ENCODE peak calls at places on chromosome 18, in five cellular contexts. E is neuronal stem cell, A is mesenchymal stem cell, T is H1, I is trophoblast cell. W is an unnamed sample.

GRCh38 chr18:3671181-3671580 is 221.2 kb downstream of the TGIF1 start:
- DNase-seq in E (no peak), A (peak; percentile 30), T (no peak), I (no peak), W (no peak)

GRCh38 chr18:23675236-23675635 is 12.5 kb upstream of the ANKRD29 start:
- DNase-seq in E (no peak), A (no peak), T (no peak), I (no peak), W (no peak)

GRCh38 chr18:12423820-12424219 is 16.1 kb downstream of the PRELID3A start:
- DNase-seq in E (no peak), A (no peak), T (no peak), I (no peak), W (no peak)

GRCh38 chr18:77177009-77177408 is 44.4 kb upstream of the MBP start:
- DNase-seq in E (no peak), A (peak; percentile 14), T (no peak), I (no peak), W (no peak)

GRCh38 chr18:9841752-9842151 is 44.0 kb upstream of the TXNDC2 start:
- DNase-seq in E (no peak), A (no peak), T (no peak), I (no peak), W (no peak)

GRCh38 chr18:55266981-55267380 is 307.7 kb upstream of the CCDC68 start:
- DNase-seq in E (no peak), A (no peak), T (no peak), I (no peak), W (no peak)

GRCh38 chr18:4433762-4434161 is 21.3 kb downstream of the DLGAP1 start:
- DNase-seq in E (no peak), A (no peak), T (no peak), I (no peak), W (no peak)

GRCh38 chr18:57444301-57444759 is 9.2 kb downstream of the ONECUT2 start:
- DNase-seq in E (no peak), A (no peak), T (no peak), I (no peak), W (no peak)

GRCh38 chr18:29377346-29377745 is 1200.4 kb upstream of the CDH2 start:
- DNase-seq in E (no peak), A (no peak), T (no peak), I (no peak), W (no peak)

GRCh38 chr18:79609841-79610281 is 69.7 kb upstream of the CTDP1 start:
- DNase-seq in E (no peak), A (no peak), T (no peak), I (no peak), W (no peak)

GRCh38 chr18:51433881-51434280 is 236.4 kb upstream of the MEX3C start:
- DNase-seq in E (no peak), A (no peak), T (no peak), I (peak; percentile 59), W (no peak)

GRCh38 chr18:54140641-54141040 is 83.8 kb downstream of the MBD2 start:
- DNase-seq in E (no peak), A (no peak), T (no peak), I (no peak), W (no peak)

GRCh38 chr18:12056884-12057402 is 36.7 kb upstream of the ANKRD62 start:
- DNase-seq in E (no peak), A (no peak), T (no peak), I (no peak), W (no peak)

GRCh38 chr18:57836557-57836956 is 33.4 kb upstream of the ATP8B1 start:
- DNase-seq in E (no peak), A (no peak), T (no peak), I (no peak), W (no peak)

GRCh38 chr18:76518543-76519155 is 23.6 kb upstream of the ZNF516 start:
- DNase-seq in E (no peak), A (peak; percentile 63), T (no peak), I (no peak), W (peak; percentile 73)

GRCh38 chr18:59996370-59996966 is 96.7 kb downstream of the PMAIP1 start:
- DNase-seq in E (no peak), A (peak; percentile 55), T (no peak), I (peak; percentile 23), W (no peak)

GRCh38 chr18:59990121-59990818 is 90.5 kb downstream of the PMAIP1 start:
- DNase-seq in E (no peak), A (no peak), T (no peak), I (no peak), W (no peak)

GRCh38 chr18:59994357-59994756 is 94.6 kb downstream of the PMAIP1 start:
- DNase-seq in E (no peak), A (no peak), T (no peak), I (no peak), W (no peak)

GRCh38 chr18:59988098-59988706 is 88.4 kb downstream of the PMAIP1 start:
- DNase-seq in E (peak; percentile 24), A (peak; percentile 50), T (no peak), I (peak; percentile 6), W (no peak)

DNA sequence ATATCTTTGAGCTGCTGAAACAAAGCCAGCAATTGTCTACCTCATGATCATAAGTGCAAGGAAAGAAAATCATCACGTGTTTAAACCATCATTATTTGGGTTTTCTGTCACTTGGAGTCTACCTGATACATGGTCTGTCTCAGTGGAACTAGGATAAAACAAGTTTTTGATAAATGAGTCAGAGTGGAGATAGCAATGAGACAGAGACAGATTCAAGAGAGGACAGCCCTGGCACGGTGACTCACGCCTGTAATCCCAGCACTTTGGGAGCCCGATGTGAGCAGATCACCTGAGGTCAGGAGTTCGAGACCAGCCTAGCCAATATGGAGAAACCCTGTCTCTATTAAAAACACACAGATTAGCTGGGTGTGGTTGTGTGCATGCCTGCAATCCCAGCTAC is 93.8 kb downstream of the PMAIP1 start:
- DNase-seq in E (no peak), A (no peak), T (no peak), I (no peak), W (no peak)
- H2BK12ac ChIP-seq in E (no peak overlapping the region), A (no peak overlapping the region), T (no peak overlapping the region), I (no peak overlapping the region), W (no peak overlapping the region)

GRCh38 chr18:33578371-33579146 is 540 bp downstream of the ASXL3 start:
- DNase-seq in E (peak; percentile 51), A (peak; percentile 41), T (no peak), I (no peak), W (peak; percentile 30)

GRCh38 chr18:33580540-33580939 is 2.5 kb downstream of the ASXL3 start:
- DNase-seq in E (no peak), A (no peak), T (no peak), I (no peak), W (no peak)

GRCh38 chr18:33579868-33580205 is 1.8 kb downstream of the ASXL3 start:
- DNase-seq in E (no peak), A (no peak), T (no peak), I (no peak), W (no peak)

GRCh38 chr18:33577688-33578370 is at the start of gene ASXL3:
- DNase-seq in E (peak; percentile 54), A (peak; percentile 52), T (no peak), I (no peak), W (peak; percentile 40)

GRCh38 chr18:33579147-33579867 is 1.3 kb downstream of the ASXL3 start:
- DNase-seq in E (peak; percentile 27), A (no peak), T (no peak), I (no peak), W (no peak)
- H3K27me3 ChIP-seq in E (no peaks in the 10 kb centered on the region), A (peaks cover 28% of the 10 kb centered on the region), T (peaks cover 19% of the 10 kb centered on the region), I (no peaks in the 10 kb centered on the region), W (peaks cover 5% of the 10 kb centered on the region)

GRCh38 chr18:1676387-1676786 is 771.7 kb downstream of the ADCYAP1 start:
- DNase-seq in E (no peak), A (no peak), T (no peak), I (no peak), W (no peak)
- H2AK5ac ChIP-seq in E (no peak overlapping the region), A (no peak overlapping the region), T (no peak overlapping the region), I (no peak overlapping the region), W (no peak overlapping the region)

DNA sequence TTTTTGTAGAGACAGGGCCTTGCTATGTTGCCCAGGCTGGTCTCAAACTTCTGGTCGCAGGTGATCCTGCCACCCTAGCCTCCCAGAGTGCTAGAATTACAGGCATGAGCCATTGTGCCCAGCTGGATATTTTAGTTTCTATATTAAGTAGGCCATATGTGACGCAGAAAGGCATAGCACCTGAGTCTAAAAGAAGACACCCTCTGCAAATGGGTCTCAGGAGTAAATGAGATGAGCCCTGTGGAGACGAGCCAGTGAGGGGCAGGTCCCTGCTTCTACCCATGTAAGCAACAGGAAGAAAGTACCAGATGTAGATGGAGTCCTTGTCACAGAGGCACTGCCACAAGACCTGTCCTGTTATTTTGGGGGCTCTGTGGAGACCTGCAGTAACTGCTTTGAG is 322.4 kb downstream of the PTPRM start:
- DNase-seq in E (no peak), A (no peak), T (no peak), I (no peak), W (no peak)
- H2BK12ac ChIP-seq in E (no peak overlapping the region), A (no peak overlapping the region), T (no peak overlapping the region), I (no peak overlapping the region), W (no peak overlapping the region)

GRCh38 chr18:75502286-75502685 is 74.8 kb upstream of the SMIM21 start:
- DNase-seq in E (no peak), A (no peak), T (no peak), I (no peak), W (no peak)

GRCh38 chr18:75504469-75504868 is 77.0 kb upstream of the SMIM21 start:
- DNase-seq in E (no peak), A (no peak), T (no peak), I (no peak), W (no peak)

DNA sequence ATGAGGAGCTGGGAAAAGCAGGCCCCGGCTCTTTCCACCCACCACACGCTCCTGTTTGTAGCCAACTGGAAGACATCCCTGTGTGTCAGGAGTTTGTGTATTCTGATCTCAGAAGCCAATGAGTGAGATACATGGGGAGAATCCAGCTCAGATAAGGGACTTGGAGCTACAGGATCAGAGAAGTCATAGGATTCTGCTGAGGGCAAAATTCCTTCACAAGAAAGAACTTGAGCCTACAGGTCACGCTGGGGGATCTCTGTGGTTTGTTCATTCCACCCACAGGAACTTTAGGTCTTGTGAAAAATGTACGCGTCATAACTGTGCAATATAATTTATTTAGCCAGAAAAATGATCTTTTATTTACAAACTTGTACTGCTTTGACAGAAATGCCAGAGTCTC is 80.1 kb upstream of the SMIM21 start:
- DNase-seq in E (no peak), A (no peak), T (no peak), I (no peak), W (no peak)
- H3K27me3 ChIP-seq in E (no peaks in the 10 kb centered on the region), A (no peaks in the 10 kb centered on the region), T (no peaks in the 10 kb centered on the region), I (no peaks in the 10 kb centered on the region), W (no peaks in the 10 kb centered on the region)